ENCODE peak calls at places on chromosome 6, in six cellular contexts. C, S, D, X, T and G are unnamed samples.

GRCh38 chr6:75272145-75272840 is 12.3 kb downstream of the TMEM30A start:
- DNase-seq in C (no peak), S (peak), D (no peak), X (no peak), T (no peak), G (no peak)

GRCh38 chr6:71250050-71250689 is 38.4 kb upstream of the OGFRL1 start:
- DNase-seq in C (peak), S (peak), D (no peak), X (no peak), T (no peak), G (no peak)

GRCh38 chr6:90574610-90575009 is 12.3 kb downstream of the MAP3K7 start:
- DNase-seq in C (no peak), S (peak), D (no peak), X (no peak), T (no peak), G (no peak)

GRCh38 chr6:111550953-111551352 is 54.7 kb downstream of the TRAF3IP2 start:
- DNase-seq in C (no peak), S (no peak), D (no peak), X (no peak), T (no peak), G (no peak)

GRCh38 chr6:111087871-111088667 is 766 bp downstream of the SLC16A10 start:
- DNase-seq in C (no peak), S (no peak), D (peak), X (no peak), T (no peak), G (peak)

GRCh38 chr6:148328876-148329567 is 13.6 kb upstream of the SASH1 start:
- DNase-seq in C (no peak), S (no peak), D (peak), X (no peak), T (no peak), G (no peak)

GRCh38 chr6:124870611-124871201 is 91.5 kb upstream of the RNF217 start:
- DNase-seq in C (peak), S (peak), D (peak), X (no peak), T (no peak), G (peak)

GRCh38 chr6:125826695-125827463 is 36.1 kb downstream of the NCOA7 start:
- DNase-seq in C (no peak), S (no peak), D (no peak), X (no peak), T (no peak), G (no peak)

GRCh38 chr6:7035837-7036249 is 71.9 kb upstream of the RREB1 start:
- DNase-seq in C (no peak), S (no peak), D (no peak), X (no peak), T (no peak), G (no peak)

GRCh38 chr6:32855467-32856174 is 1.6 kb downstream of the PSMB9 start:
- DNase-seq in C (no peak), S (no peak), D (no peak), X (no peak), T (no peak), G (no peak)

GRCh38 chr6:141451508-141452353 is 681.0 kb upstream of the GJE1 start:
- DNase-seq in C (peak), S (peak), D (no peak), X (no peak), T (no peak), G (no peak)

GRCh38 chr6:168418631-168419250 is 22.2 kb upstream of the SMOC2 start:
- DNase-seq in C (no peak), S (no peak), D (no peak), X (no peak), T (no peak), G (no peak)

GRCh38 chr6:1872649-1873131 is 263.0 kb downstream of the FOXC1 start:
- DNase-seq in C (no peak), S (peak), D (no peak), X (no peak), T (no peak), G (peak)

GRCh38 chr6:29760328-29760727 is 37.1 kb downstream of the HLA-F start:
- DNase-seq in C (no peak), S (no peak), D (no peak), X (no peak), T (no peak), G (no peak)

DNA sequence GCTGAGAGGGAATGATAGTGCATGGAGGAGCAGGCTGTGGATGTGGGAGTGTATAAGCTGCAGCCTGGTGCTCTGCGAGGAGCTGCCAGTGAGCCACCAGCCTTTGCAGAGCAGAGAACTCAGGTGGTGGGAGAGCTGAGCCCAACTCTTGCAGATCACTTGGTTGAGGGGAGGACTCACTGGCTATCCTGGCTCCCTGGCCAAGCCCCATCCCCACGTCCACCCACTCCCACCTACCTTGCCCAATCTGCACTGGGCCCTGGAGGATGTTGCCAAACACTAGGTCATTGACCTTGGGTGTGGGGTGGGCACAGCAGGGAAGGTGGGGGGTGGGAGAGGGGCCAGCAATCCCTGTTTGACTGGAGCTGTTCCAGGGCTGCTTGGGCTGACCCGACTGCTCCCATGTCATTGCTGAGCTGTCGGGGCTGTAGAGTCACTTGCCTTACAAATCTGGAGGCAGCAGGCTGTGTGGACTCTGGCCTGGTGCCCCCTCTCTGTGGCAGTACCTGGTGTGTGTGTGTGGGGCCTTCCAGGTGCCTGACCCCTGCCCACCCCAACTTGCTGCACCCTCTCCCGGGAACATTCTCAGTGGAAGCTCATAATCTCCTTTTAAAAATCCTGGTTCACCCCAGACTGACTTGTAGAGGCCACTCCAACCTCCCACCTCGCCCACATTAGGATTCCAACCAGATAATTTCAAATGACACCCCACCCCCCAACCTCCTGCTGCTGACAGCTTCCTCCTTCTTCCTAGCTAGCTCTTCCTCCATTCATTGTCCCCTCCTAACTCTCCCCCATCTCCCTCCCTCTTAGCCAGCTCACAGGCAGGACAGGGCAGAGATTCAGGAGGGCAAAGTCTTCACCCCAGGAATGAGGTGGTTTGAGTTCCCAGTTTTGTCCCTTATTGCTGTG is 162.3 kb downstream of the MRPL14 start:
- DNase-seq in C (no peak), S (no peak), D (no peak), X (peak), T (no peak), G (no peak)
- TF ChIP-seq BHLHE40 in C (no peak), S (no peak), D (no peak), X (no peak), T (no peak), G (no peak)

GRCh38 chr6:118391086-118391485 is 157.0 kb upstream of the PLN start:
- DNase-seq in C (no peak), S (peak), D (no peak), X (no peak), T (no peak), G (no peak)

GRCh38 chr6:118382126-118382525 is 166.0 kb upstream of the PLN start:
- DNase-seq in C (no peak), S (no peak), D (no peak), X (no peak), T (no peak), G (no peak)

GRCh38 chr6:118386975-118387374 is 161.1 kb upstream of the PLN start:
- DNase-seq in C (no peak), S (no peak), D (no peak), X (no peak), T (no peak), G (no peak)

GRCh38 chr6:118383924-118384323 is 164.2 kb upstream of the PLN start:
- DNase-seq in C (no peak), S (no peak), D (no peak), X (no peak), T (no peak), G (no peak)

DNA sequence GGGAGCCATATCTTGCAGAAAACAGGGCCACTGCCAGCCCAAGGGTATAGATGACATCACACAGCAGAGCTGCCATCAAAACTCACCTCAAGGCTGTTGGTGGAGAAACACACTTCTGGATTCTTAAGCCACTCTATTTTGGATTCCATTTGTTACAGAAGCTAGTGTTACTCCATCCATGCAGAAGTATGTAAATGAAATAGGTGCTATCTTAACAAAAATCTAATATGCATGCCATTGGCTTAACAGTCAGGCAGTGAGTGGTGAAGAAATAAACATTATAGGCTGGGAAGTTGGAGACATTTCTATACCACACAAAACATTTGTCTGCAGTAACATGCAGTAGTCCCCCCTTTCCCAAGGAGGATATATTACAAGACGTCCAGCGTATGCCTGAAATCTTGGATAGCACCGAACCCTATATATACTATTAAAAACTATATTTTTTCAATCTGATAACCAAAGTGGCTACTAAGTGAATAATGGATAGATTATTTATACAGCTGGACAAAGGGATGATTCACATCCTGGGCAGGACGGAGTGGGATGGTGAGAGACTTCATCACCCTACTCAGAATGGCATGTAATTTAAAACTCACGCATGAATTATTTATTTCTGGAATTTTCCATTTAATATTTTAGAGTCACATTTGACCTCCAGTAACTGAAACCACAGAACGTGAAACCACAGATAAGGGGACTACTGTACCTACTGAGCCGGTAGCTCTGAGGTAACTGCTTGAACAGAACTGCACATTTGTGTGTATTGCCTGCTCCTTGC is 160.0 kb upstream of the PLN start:
- DNase-seq in C (peak), S (peak), D (no peak), X (no peak), T (no peak), G (no peak)
- TF ChIP-seq BHLHE40 in C (no peak), S (peak), D (no peak), X (no peak), T (no peak), G (no peak)

GRCh38 chr6:166614589-166614988 is 12.5 kb downstream of the RPS6KA2 start:
- DNase-seq in C (no peak), S (no peak), D (no peak), X (no peak), T (no peak), G (no peak)

GRCh38 chr6:166618251-166618650 is 8.8 kb downstream of the RPS6KA2 start:
- DNase-seq in C (no peak), S (no peak), D (no peak), X (no peak), T (no peak), G (no peak)

GRCh38 chr6:166617359-166617758 is 9.7 kb downstream of the RPS6KA2 start:
- DNase-seq in C (no peak), S (no peak), D (no peak), X (no peak), T (no peak), G (no peak)

GRCh38 chr6:166615059-166615770 is 11.8 kb downstream of the RPS6KA2 start:
- DNase-seq in C (no peak), S (no peak), D (no peak), X (no peak), T (no peak), G (no peak)

GRCh38 chr6:166616261-166617226 is 10.5 kb downstream of the RPS6KA2 start:
- DNase-seq in C (no peak), S (no peak), D (no peak), X (no peak), T (no peak), G (no peak)
- TF ChIP-seq BHLHE40 in C (no peak), S (no peak), D (no peak), X (no peak), T (no peak), G (no peak)

GRCh38 chr6:107491059-107491609 is 1.2 kb downstream of the SOBP start:
- DNase-seq in C (peak), S (peak), D (peak), X (no peak), T (no peak), G (peak)

GRCh38 chr6:107491791-107492674 is 2.1 kb downstream of the SOBP start:
- DNase-seq in C (no peak), S (peak), D (peak), X (no peak), T (no peak), G (no peak)

GRCh38 chr6:107496041-107496440 is 6.1 kb downstream of the SOBP start:
- DNase-seq in C (no peak), S (no peak), D (no peak), X (no peak), T (no peak), G (no peak)

GRCh38 chr6:107495196-107495643 is 5.3 kb downstream of the SOBP start:
- DNase-seq in C (no peak), S (peak), D (no peak), X (no peak), T (no peak), G (no peak)

GRCh38 chr6:107493158-107494057 is 3.5 kb downstream of the SOBP start:
- DNase-seq in C (no peak), S (peak), D (peak), X (no peak), T (no peak), G (peak)
- TF ChIP-seq BHLHE40 in C (no peak), S (no peak), D (no peak), X (no peak), T (no peak), G (no peak)

GRCh38 chr6:6007311-6008113 is 787 bp upstream of the NRN1 start:
- DNase-seq in C (peak), S (no peak), D (no peak), X (no peak), T (no peak), G (peak)
- TF ChIP-seq BHLHE40 in C (no peak), S (no peak), D (no peak), X (no peak), T (peak), G (no peak)

GRCh38 chr6:24307881-24308280 is 50.0 kb downstream of the DCDC2 start:
- DNase-seq in C (no peak), S (no peak), D (no peak), X (no peak), T (no peak), G (no peak)

GRCh38 chr6:24313133-24313476 is 44.8 kb downstream of the DCDC2 start:
- DNase-seq in C (no peak), S (no peak), D (no peak), X (no peak), T (no peak), G (no peak)

DNA sequence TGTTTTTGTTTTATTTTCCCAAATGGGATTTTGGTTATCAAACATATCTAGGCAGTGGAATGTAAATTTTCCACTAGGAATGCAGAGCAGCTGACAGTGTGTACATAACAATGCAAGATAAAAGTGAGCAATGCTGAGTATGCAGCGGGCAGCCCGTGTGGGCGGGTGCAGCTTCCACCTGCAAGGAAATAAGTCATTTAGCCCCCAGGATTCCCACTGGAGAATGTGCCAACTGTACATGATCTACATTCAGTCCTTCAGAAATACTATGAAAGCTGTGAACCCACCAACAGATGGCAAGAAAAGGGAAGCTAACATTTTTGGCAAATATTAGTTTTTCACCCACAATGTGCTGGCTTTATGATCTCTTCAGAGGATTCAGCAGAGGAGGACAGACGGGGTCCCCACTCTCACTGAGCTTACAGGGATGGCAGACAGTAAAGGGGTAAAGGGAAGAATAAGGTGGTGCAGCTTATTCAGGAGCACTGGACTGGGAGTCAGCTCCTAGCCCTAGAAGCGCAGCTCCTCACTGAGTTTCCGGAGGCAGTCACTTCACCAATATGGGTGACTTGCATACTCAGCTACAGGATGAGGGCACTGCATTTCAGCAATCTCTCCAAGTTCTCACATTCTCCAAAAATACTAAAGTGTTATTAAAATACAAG is 44.2 kb downstream of the DCDC2 start:
- DNase-seq in C (peak), S (peak), D (peak), X (no peak), T (no peak), G (no peak)
- TF ChIP-seq BHLHE40 in C (no peak), S (no peak), D (peak), X (no peak), T (no peak), G (no peak)

GRCh38 chr6:17341117-17341805 is 52.1 kb upstream of the CAP2 start:
- DNase-seq in C (no peak), S (no peak), D (no peak), X (no peak), T (no peak), G (no peak)

GRCh38 chr6:17334265-17334664 is 53.1 kb downstream of the RBM24 start:
- DNase-seq in C (peak), S (peak), D (no peak), X (no peak), T (no peak), G (no peak)

GRCh38 chr6:17339308-17339670 is 54.1 kb upstream of the CAP2 start:
- DNase-seq in C (no peak), S (no peak), D (no peak), X (no peak), T (no peak), G (no peak)

GRCh38 chr6:17331238-17331637 is 50.1 kb downstream of the RBM24 start:
- DNase-seq in C (no peak), S (no peak), D (no peak), X (no peak), T (no peak), G (no peak)

GRCh38 chr6:17336425-17336824 is 55.3 kb downstream of the RBM24 start:
- DNase-seq in C (no peak), S (peak), D (no peak), X (no peak), T (no peak), G (no peak)
- TF ChIP-seq BHLHE40 in C (no peak), S (no peak), D (no peak), X (no peak), T (no peak), G (no peak)